ENCODE peak calls at places on chromosomes 5 and 9, in eight cellular contexts. F is body of pancreas; Z is stimulated activated CD4-positive, alpha-beta T cell treated with anti-CD3 and anti-CD28 coated beads, Interleukin-15, amount 100 ng/mL, for 24 hours; U is germinal center; E is activated CD4-positive, alpha-beta memory T cell treated with anti-CD3 and anti-CD28 coated beads, Interleukin-2, amount 10 ng/mL, durations not matched to agents 7 days and 5 days; D is effector CD4-positive, alpha-beta T cell; X is RWPE1; W is ovary. G is an unnamed sample.
A peak's percentile ranks its signal among the peaks of the same experiment; 100 is the strongest.

GRCh38 chr9:18260527-18260926 is 213.4 kb upstream of the ADAMTSL1 start:
- DNase-seq in X (no peak), F (no peak), W (no peak), E (no peak), Z (no peak), U (no peak), D (no peak), G (no peak)

GRCh38 chr9:13810510-13810909 is 503.4 kb downstream of the NFIB start:
- DNase-seq in W (no peak), U (no peak), D (no peak), E (no peak), F (no peak), X (no peak), Z (no peak), G (no peak)

GRCh38 chr9:38414040-38414723 is 10.1 kb downstream of the IGFBPL1 start:
- DNase-seq in E (no peak), Z (no peak), U (no peak), W (no peak), D (no peak), X (no peak), F (no peak), G (no peak)

GRCh38 chr9:113631093-113631765 is 167.7 kb downstream of the RGS3 start:
- DNase-seq in U (no peak), E (no peak), F (no peak), X (no peak), W (no peak), Z (no peak), D (no peak), G (no peak)

GRCh38 chr5:52743970-52744369 is 43.7 kb upstream of the ITGA1 start:
- DNase-seq in D (peak; percentile 9), Z (peak; percentile 57), F (peak; percentile 30), X (no peak), W (no peak), E (peak; percentile 64), U (no peak), G (no peak)

GRCh38 chr5:976849-977751 is 31.5 kb upstream of the NKD2 start:
- DNase-seq in U (no peak), X (no peak), E (no peak), F (no peak), Z (no peak), W (no peak), D (no peak), G (no peak)

GRCh38 chr9:35909687-35910612 is 660 bp downstream of the SPAAR start:
- DNase-seq in F (no peak), Z (no peak), X (no peak), U (no peak), E (no peak), W (no peak), D (no peak), G (no peak)

GRCh38 chr5:10601246-10602030 is 37.6 kb downstream of the ANKRD33B start:
- DNase-seq in E (no peak), U (no peak), D (no peak), Z (no peak), F (peak; percentile 60), X (peak; percentile 93), W (peak; percentile 86), G (no peak)

GRCh38 chr9:35906923-35907699 is 1.1 kb downstream of the HRCT1 start:
- DNase-seq in X (peak; percentile 52), E (no peak), W (peak; percentile 48), F (peak; percentile 52), D (no peak), Z (no peak), U (no peak), G (peak; percentile 22)

GRCh38 chr5:57094753-57095683 is 78.8 kb upstream of the GPBP1 start:
- DNase-seq in U (no peak), D (no peak), F (no peak), X (no peak), E (no peak), Z (peak; percentile 21), W (no peak), G (no peak)

GRCh38 chr5:168575391-168576372 is 3.5 kb downstream of the PANK3 start:
- DNase-seq in E (no peak), Z (no peak), X (no peak), W (no peak), F (no peak), U (no peak), D (no peak), G (no peak)

GRCh38 chr5:141479776-141480175 is 4.0 kb downstream of the PCDHGC3 start:
- DNase-seq in F (no peak), D (no peak), X (no peak), U (no peak), Z (no peak), W (no peak), E (no peak), G (no peak)

GRCh38 chr9:17942498-17942897 is 363.6 kb downstream of the SH3GL2 start:
- DNase-seq in E (no peak), X (no peak), Z (no peak), D (no peak), F (no peak), W (no peak), U (no peak), G (no peak)

GRCh38 chr9:81574399-81574798 is 114.9 kb downstream of the TLE1 start:
- DNase-seq in X (no peak), F (no peak), U (no peak), W (no peak), E (no peak), D (no peak), Z (no peak), G (no peak)

GRCh38 chr5:159764283-159764927 is 151.9 kb upstream of the ADRA1B start:
- DNase-seq in W (no peak), U (no peak), Z (no peak), F (peak; percentile 37), X (peak; percentile 46), D (no peak), E (peak; percentile 34), G (no peak)

GRCh38 chr5:128225245-128226030 is 141.9 kb downstream of the SLC12A2 start:
- DNase-seq in Z (no peak), E (no peak), F (no peak), W (no peak), U (no peak), D (no peak), X (no peak), G (no peak)

GRCh38 chr9:117546894-117547293 is 132.0 kb upstream of the ASTN2 start:
- DNase-seq in X (peak; percentile 26), D (no peak), F (peak; percentile 60), E (no peak), U (no peak), Z (no peak), W (no peak), G (no peak)

GRCh38 chr9:95053611-95054440 is 263.7 kb downstream of the FANCC start:
- DNase-seq in D (no peak), E (no peak), U (no peak), W (no peak), X (peak; percentile 41), F (no peak), Z (no peak), G (no peak)

GRCh38 chr9:109166771-109167601 is at the start of gene FRRS1L:
- DNase-seq in D (no peak), W (peak; percentile 69), F (no peak), Z (no peak), E (no peak), U (no peak), X (peak; percentile 44), G (peak; percentile 8)

GRCh38 chr5:137880313-137880712 is 8.9 kb upstream of the PKD2L2 start:
- DNase-seq in F (no peak), Z (no peak), E (no peak), W (no peak), U (no peak), D (no peak), X (peak; percentile 15), G (no peak)

GRCh38 chr5:177482359-177482795 is 8.9 kb upstream of the DBN1 start:
- DNase-seq in U (no peak), F (no peak), E (no peak), W (no peak), X (no peak), D (no peak), Z (no peak), G (no peak)

GRCh38 chr5:142841511-142842255 is 71.5 kb downstream of the ARHGAP26 start:
- DNase-seq in D (no peak), Z (no peak), X (no peak), E (no peak), W (no peak), U (no peak), F (no peak), G (peak; percentile 28)

GRCh38 chr5:28580616-28581015 is 1542.2 kb upstream of the CDH9 start:
- DNase-seq in E (no peak), X (no peak), W (no peak), Z (no peak), F (no peak), U (no peak), D (no peak), G (no peak)

GRCh38 chr5:112183103-112183634 is 235.9 kb downstream of the EPB41L4A start:
- DNase-seq in D (no peak), X (peak; percentile 90), W (no peak), E (no peak), U (no peak), F (peak; percentile 40), Z (no peak), G (no peak)

GRCh38 chr9:92538541-92538940 is 2.8 kb upstream of the ECM2 start:
- DNase-seq in F (no peak), D (no peak), Z (no peak), E (no peak), W (no peak), X (no peak), U (no peak), G (no peak)

GRCh38 chr9:77846957-77847574 is 184.5 kb downstream of the GNAQ start:
- DNase-seq in E (no peak), W (no peak), Z (no peak), U (no peak), X (no peak), F (no peak), D (no peak), G (no peak)

GRCh38 chr5:34522599-34523381 is 133.3 kb upstream of the RAI14 start:
- DNase-seq in Z (peak; percentile 68), E (peak; percentile 54), F (peak; percentile 85), D (peak; percentile 34), W (peak; percentile 76), U (peak; percentile 60), X (peak; percentile 71), G (peak; percentile 91)

GRCh38 chr5:78527925-78528324 is 120.6 kb downstream of the LHFPL2 start:
- DNase-seq in Z (no peak), U (no peak), W (no peak), F (no peak), E (no peak), D (no peak), X (no peak), G (no peak)

GRCh38 chr5:123806644-123807043 is 294.7 kb downstream of the CSNK1G3 start:
- DNase-seq in U (no peak), E (no peak), X (no peak), F (no peak), D (no peak), Z (no peak), W (no peak), G (no peak)

GRCh38 chr5:128671861-128672414 is 133.9 kb upstream of the FBN2 start:
- DNase-seq in X (no peak), U (no peak), Z (no peak), F (no peak), E (no peak), W (no peak), D (no peak), G (no peak)

GRCh38 chr5:72134226-72134625 is 27.0 kb downstream of the MAP1B start:
- DNase-seq in U (no peak), X (no peak), D (no peak), E (no peak), Z (no peak), W (no peak), F (no peak), G (no peak)